ENCODE peak calls at places on chromosomes 2 and 18, in six cellular contexts. D is H1, Y is IMR-90, V is GM12878, R is K562, Q is HCT116. B is an unnamed sample.

GRCh38 chr2:37323770-37324535 is 680 bp downstream of the PRKD3 start:
- DNase-seq in D (peak; percentile 67), R (peak; percentile 11), V (no peak), Y (peak; percentile 31), Q (no peak), B (peak; percentile 27)

GRCh38 chr18:79699653-79700052 is 20.1 kb downstream of the CTDP1 start:
- DNase-seq in Y (no peak), V (no peak), D (no peak), Q (no peak), R (no peak), B (no peak)

GRCh38 chr2:188142636-188143035 is 149.0 kb upstream of the GULP1 start:
- DNase-seq in R (no peak), V (no peak), Y (peak; percentile 28), Q (no peak), D (no peak), B (no peak)

GRCh38 chr18:63079114-63079513 is 240.5 kb downstream of the BCL2 start:
- DNase-seq in R (no peak), D (no peak), Q (peak; percentile 7), Y (no peak), V (peak; percentile 55), B (no peak)

GRCh38 chr2:199070550-199070949 is 387.2 kb downstream of the SATB2 start:
- DNase-seq in V (no peak), Q (no peak), Y (no peak), R (no peak), D (no peak), B (no peak)

GRCh38 chr2:28751956-28752607 is 452 bp downstream of the PPP1CB start:
- DNase-seq in D (peak; percentile 80), V (no peak), R (peak; percentile 58), Y (no peak), Q (no peak), B (peak; percentile 32)

GRCh38 chr2:219426534-219427136 is 8.0 kb upstream of the SPEG start:
- DNase-seq in R (no peak), Q (no peak), D (no peak), V (no peak), Y (no peak), B (no peak)

GRCh38 chr2:51996569-51996917 is 964.6 kb upstream of the NRXN1 start:
- DNase-seq in Q (no peak), D (no peak), Y (peak; percentile 12), R (no peak), V (no peak), B (no peak)

GRCh38 chr2:71686781-71687180 is 233.4 kb downstream of the DYSF start:
- DNase-seq in Q (no peak), R (no peak), V (no peak), Y (no peak), D (no peak), B (no peak)

GRCh38 chr2:129885735-129886134 is 93.7 kb upstream of the RAB6C start:
- DNase-seq in Q (no peak), R (peak; percentile 15), D (no peak), Y (no peak), V (no peak), B (no peak)

GRCh38 chr2:121002597-121002996 is 266.9 kb downstream of the GLI2 start:
- DNase-seq in R (no peak), V (no peak), D (peak; percentile 45), Y (no peak), Q (no peak), B (no peak)
- TF ChIP-seq CEBPB in R (no peak), V (no peak), D (no peak), Y (no peak), Q (no peak), B (no peak)

DNA sequence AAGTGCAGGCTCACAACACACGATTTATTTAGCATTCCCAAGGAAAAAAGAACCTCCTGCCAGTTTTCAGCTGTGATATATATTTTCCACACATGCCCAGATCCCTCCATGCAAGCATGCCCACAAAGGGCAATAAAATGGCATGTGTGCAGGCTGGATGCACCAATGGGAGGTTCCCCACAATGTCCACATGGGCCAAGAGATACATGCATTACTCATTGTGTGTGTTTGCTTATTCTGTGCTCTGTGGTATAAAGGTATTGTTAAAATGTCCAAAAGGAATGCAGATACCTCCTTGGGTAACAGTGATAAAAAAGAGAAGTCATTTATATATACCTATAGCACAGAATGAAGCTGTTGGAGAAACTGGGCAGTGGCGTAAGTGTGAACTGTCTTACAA is 207.4 kb downstream of the FHOD3 start:
- DNase-seq in D (no peak), Y (peak; percentile 25), Q (no peak), R (no peak), V (no peak), B (no peak)
- TF ChIP-seq CEBPB in D (no peak), Y (no peak), Q (no peak), R (no peak), V (no peak), B (no peak)

DNA sequence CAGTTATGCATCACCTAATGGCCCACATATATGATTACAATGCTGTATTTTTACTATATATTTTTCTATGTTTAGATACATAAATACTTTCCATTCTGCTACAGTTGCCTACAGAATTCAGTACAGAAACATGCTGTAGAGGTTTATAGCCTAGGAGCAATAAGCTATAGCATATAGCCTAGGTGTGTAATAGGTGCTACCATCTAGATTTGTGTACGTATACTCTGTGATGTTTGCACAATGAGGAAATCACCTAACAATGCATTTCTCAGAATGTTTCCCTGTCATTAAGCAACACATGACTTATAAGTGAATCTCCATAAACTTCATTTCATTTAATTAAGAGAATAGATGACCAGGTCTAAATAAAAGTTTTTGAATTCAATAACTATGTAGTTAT is 43.5 kb downstream of the SLC38A11 start:
- DNase-seq in Q (no peak), Y (no peak), R (no peak), D (no peak), V (no peak), B (no peak)
- TF ChIP-seq CEBPB in Q (no peak), Y (no peak), R (no peak), D (no peak), V (no peak), B (no peak)

DNA sequence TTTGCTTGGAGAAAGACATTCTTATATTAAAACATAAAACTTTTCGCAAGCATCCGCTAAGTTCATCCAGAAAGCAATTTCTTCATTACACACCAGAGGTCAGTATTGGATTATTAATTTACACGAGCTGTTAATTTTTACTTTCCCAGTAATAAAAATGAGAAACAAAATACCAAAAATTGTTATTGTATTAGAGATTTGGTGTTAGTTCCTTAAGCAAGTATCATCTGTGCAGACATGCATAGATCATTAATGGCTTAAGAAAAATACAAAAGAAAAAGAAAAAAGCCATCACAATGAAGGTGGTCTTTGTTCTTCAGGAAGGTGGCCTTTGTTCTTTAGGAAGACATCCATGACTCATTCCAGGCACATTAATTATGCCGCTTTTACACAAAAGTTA is 53.6 kb upstream of the HNMT start:
- DNase-seq in Q (peak; percentile 8), Y (peak; percentile 20), R (no peak), V (no peak), D (no peak), B (no peak)
- TF ChIP-seq CEBPB in Q (no peak), Y (no peak), R (no peak), V (no peak), D (no peak), B (no peak)

DNA sequence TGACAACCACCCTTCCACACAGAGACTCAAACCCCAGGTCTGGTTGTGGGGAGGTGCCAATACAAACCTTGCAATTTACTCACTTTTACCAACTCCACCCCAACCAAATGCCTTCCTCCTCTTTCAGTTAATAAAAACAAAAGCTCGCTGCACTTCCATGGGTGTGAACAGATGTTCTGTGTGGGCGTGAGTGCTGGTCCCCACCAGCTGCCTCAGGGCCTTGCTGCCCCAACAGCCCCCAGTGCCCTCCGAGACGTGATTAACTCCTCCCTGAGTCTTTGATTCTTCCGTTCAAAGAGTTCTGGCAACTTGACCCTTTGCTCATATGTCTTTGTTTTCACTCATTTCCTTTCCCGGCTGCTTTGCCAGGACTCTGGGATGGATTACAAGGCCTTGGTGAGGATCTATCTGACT is 258.9 kb upstream of the CXCR4 start:
- DNase-seq in Q (no peak), D (peak; percentile 28), Y (no peak), R (no peak), V (no peak), B (no peak)
- TF ChIP-seq CEBPB in Q (no peak), D (no peak), Y (no peak), R (no peak), V (no peak), B (no peak)

DNA sequence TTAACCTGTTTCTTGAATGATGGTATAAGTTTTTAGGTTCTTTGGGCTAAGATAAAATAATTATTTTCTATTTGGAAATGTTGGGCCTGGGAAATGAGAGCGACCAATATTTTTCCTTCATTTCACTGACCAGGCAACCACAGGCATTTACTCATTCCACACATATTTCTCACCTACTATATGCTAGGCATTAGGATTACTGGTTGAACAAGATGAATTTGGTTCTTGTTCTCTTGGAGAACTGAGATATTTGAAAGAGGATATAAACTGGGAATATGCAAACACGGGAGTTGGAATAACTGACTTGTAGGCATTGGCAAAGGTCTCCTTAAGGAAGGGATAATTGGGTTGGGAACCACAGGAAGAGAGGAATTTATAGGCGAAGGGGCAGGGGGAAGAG is 3.9 kb upstream of the MYL1 start:
- DNase-seq in V (no peak), Q (no peak), R (no peak), Y (no peak), D (no peak), B (no peak)
- TF ChIP-seq CEBPB in V (no peak), Q (no peak), R (no peak), Y (no peak), D (no peak), B (no peak)

DNA sequence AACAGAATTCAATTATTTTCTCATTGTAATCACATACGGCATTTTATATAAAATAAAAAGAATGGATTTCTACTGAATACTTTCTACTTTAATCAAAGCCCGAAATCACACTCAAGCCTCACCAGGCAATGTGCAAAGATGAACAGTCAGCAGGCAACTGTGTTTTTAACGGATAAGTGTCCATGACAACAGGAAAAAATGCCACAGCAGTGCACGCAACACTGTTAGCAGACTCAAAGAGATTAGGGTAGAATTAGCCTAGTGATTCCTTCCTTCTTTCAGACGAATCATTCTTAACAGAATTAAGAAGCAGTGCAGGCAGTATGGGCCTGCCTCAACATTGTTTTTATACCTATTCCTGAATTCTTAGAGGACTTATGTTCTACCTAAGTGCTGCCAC is 135.6 kb downstream of the CDH2 start:
- DNase-seq in Y (peak; percentile 53), D (no peak), R (no peak), V (no peak), Q (no peak), B (no peak)
- TF ChIP-seq CEBPB in Y (no peak), D (no peak), R (no peak), V (no peak), Q (no peak), B (no peak)

GRCh38 chr2:147348886-147349285 is 495.9 kb upstream of the ACVR2A start:
- DNase-seq in Y (no peak), R (no peak), Q (no peak), D (no peak), V (no peak), B (no peak)
- TF ChIP-seq CEBPB in Y (no peak), R (no peak), Q (no peak), D (no peak), V (no peak), B (no peak)